ENCODE peak calls at places on chromosome 11, in ten cellular contexts. Y is LoVo; X is lung; T is right lobe of liver; B is fibroblast of the aortic adventitia; H is activated T-cell treated with anti-CD3 and anti-CD28 coated beads for 1 hour; W is central memory CD4-positive, alpha-beta T cell; N is endothelial cell; V is activated T-helper 1 cell treated with Interleukin-2 at 50 U/mL for 16 hours; S is effector CD4-positive, alpha-beta T cell. D is an unnamed sample.

GRCh38 chr11:4704790-4705334 is 278 bp downstream of the MMP26 start:
- DNase-seq in Y (no peak), X (no peak), T (no peak), B (no peak), H (no peak), W (no peak), N (no peak), V (no peak), S (no peak), D (peak)

GRCh38 chr11:123191939-123192338 is 3.1 kb downstream of the CLMP start:
- DNase-seq in Y (no peak), X (no peak), T (no peak), B (no peak), H (no peak), W (no peak), N (no peak), V (no peak), S (no peak), D (no peak)

GRCh38 chr11:32884770-32885384 is 7.7 kb upstream of the QSER1 start:
- DNase-seq in Y (no peak), X (no peak), T (no peak), B (peak), H (no peak), W (no peak), N (no peak), V (no peak), S (no peak), D (no peak)

GRCh38 chr11:2768471-2769408 is 68.9 kb upstream of the KCNQ1OT1 start:
- DNase-seq in Y (no peak), X (peak), T (no peak), B (peak), H (no peak), W (no peak), N (peak), V (no peak), S (no peak), D (no peak)

GRCh38 chr11:9527481-9528140 is 45.9 kb upstream of the WEE1 start:
- DNase-seq in Y (peak), X (no peak), T (no peak), B (peak), H (no peak), W (no peak), N (no peak), V (no peak), S (no peak), D (no peak)

GRCh38 chr11:1564535-1565172 is 7.4 kb downstream of the DUSP8 start:
- DNase-seq in Y (no peak), X (no peak), T (no peak), B (peak), H (no peak), W (no peak), N (peak), V (no peak), S (no peak), D (peak)

GRCh38 chr11:114281388-114281956 is 14.7 kb upstream of the NNMT start:
- DNase-seq in Y (no peak), X (no peak), T (no peak), B (peak), H (no peak), W (no peak), N (no peak), V (no peak), S (no peak), D (no peak)

GRCh38 chr11:66906077-66906929 is 49.4 kb downstream of the LRFN4 start:
- DNase-seq in Y (no peak), X (no peak), T (peak), B (peak), H (no peak), W (no peak), N (no peak), V (no peak), S (no peak), D (no peak)

GRCh38 chr11:116182356-116182966 is 590.3 kb downstream of the BUD13 start:
- DNase-seq in Y (no peak), X (no peak), T (no peak), B (no peak), H (no peak), W (no peak), N (no peak), V (no peak), S (no peak), D (no peak)

GRCh38 chr11:76322593-76323341 is 58.2 kb downstream of the THAP12 start:
- DNase-seq in Y (no peak), X (no peak), T (no peak), B (peak), H (no peak), W (no peak), N (no peak), V (no peak), S (no peak), D (no peak)

GRCh38 chr11:120385690-120386089 is 49.5 kb downstream of the ARHGEF12 start:
- DNase-seq in Y (no peak), X (no peak), T (no peak), B (no peak), H (no peak), W (no peak), N (no peak), V (no peak), S (no peak), D (no peak)

GRCh38 chr11:111329306-111330204 is 31.2 kb downstream of the POU2AF3 start:
- DNase-seq in Y (no peak), X (no peak), T (no peak), B (peak), H (no peak), W (no peak), N (no peak), V (no peak), S (no peak), D (peak)

GRCh38 chr11:9214765-9215164 is 50.4 kb downstream of the DENND5A start:
- DNase-seq in Y (no peak), X (no peak), T (no peak), B (peak), H (no peak), W (no peak), N (no peak), V (no peak), S (no peak), D (peak)

GRCh38 chr11:58560842-58561241 is 14.8 kb downstream of the LPXN start:
- DNase-seq in Y (no peak), X (no peak), T (no peak), B (no peak), H (no peak), W (no peak), N (no peak), V (no peak), S (no peak), D (no peak)

GRCh38 chr11:34792814-34793241 is 123.4 kb downstream of the APIP start:
- DNase-seq in Y (no peak), X (no peak), T (peak), B (peak), H (no peak), W (no peak), N (no peak), V (no peak), S (no peak), D (peak)

GRCh38 chr11:76588455-76589325 is 81.9 kb downstream of the LRRC32 start:
- DNase-seq in Y (no peak), X (peak), T (peak), B (peak), H (peak), W (no peak), N (peak), V (peak), S (no peak), D (no peak)

GRCh38 chr11:126833020-126833419 is 167.6 kb downstream of the KIRREL3 start:
- DNase-seq in Y (no peak), X (no peak), T (no peak), B (no peak), H (no peak), W (no peak), N (no peak), V (no peak), S (no peak), D (peak)

GRCh38 chr11:6757373-6757967 is 14.3 kb downstream of the OR2AG2 start:
- DNase-seq in Y (peak), X (no peak), T (peak), B (peak), H (peak), W (peak), N (peak), V (peak), S (peak), D (peak)

GRCh38 chr11:34373727-34374126 is 15.9 kb upstream of the ABTB2 start:
- DNase-seq in Y (no peak), X (no peak), T (no peak), B (no peak), H (no peak), W (no peak), N (no peak), V (no peak), S (no peak), D (no peak)

GRCh38 chr11:112558691-112559090 is 298.0 kb upstream of the PLET1 start:
- DNase-seq in Y (no peak), X (no peak), T (no peak), B (peak), H (no peak), W (no peak), N (no peak), V (no peak), S (no peak), D (no peak)

GRCh38 chr11:132187814-132188213 is 817.4 kb downstream of the NTM start:
- DNase-seq in Y (no peak), X (no peak), T (no peak), B (peak), H (no peak), W (no peak), N (no peak), V (no peak), S (no peak), D (no peak)

GRCh38 chr11:27672836-27673464 is 27.3 kb downstream of the BDNF start:
- DNase-seq in Y (peak), X (no peak), T (no peak), B (peak), H (no peak), W (no peak), N (no peak), V (no peak), S (no peak), D (peak)

GRCh38 chr11:82682003-82682751 is 51.5 kb downstream of the FAM181B start:
- DNase-seq in Y (peak), X (no peak), T (no peak), B (peak), H (no peak), W (peak), N (no peak), V (no peak), S (no peak), D (peak)

GRCh38 chr11:60847281-60847680 is 5.4 kb downstream of the CCDC86 start:
- DNase-seq in Y (no peak), X (no peak), T (no peak), B (no peak), H (no peak), W (no peak), N (no peak), V (no peak), S (no peak), D (no peak)

GRCh38 chr11:12086271-12087074 is 23.9 kb upstream of the MICAL2 start:
- DNase-seq in Y (peak), X (peak), T (no peak), B (peak), H (no peak), W (no peak), N (no peak), V (no peak), S (no peak), D (peak)

GRCh38 chr11:109968781-109969180 is 124.4 kb upstream of the ZC3H12C start:
- DNase-seq in Y (no peak), X (no peak), T (no peak), B (no peak), H (no peak), W (no peak), N (no peak), V (no peak), S (no peak), D (no peak)

GRCh38 chr11:57476883-57477506 is 16.7 kb downstream of the RTN4RL2 start:
- DNase-seq in Y (peak), X (no peak), T (peak), B (no peak), H (no peak), W (no peak), N (peak), V (no peak), S (no peak), D (no peak)